ENCODE peak calls at places on chromosomes 16 and 17, in four cellular contexts. J is astrocyte, K is endodermal cell, W is mesendoderm. I is an unnamed sample.

GRCh38 chr17:48592592-48592991 is 987 bp downstream of the HOXB5 start:
- DNase-seq in K (peak; percentile 66), W (no peak), J (no peak), I (no peak)

GRCh38 chr17:70563301-70563820 is 394.0 kb downstream of the KCNJ2 start:
- DNase-seq in K (no peak), J (peak; percentile 23), W (no peak), I (peak; percentile 11)

GRCh38 chr16:26802965-26803364 is 263.8 kb upstream of the C16orf82 start:
- DNase-seq in J (no peak), W (no peak), K (no peak), I (no peak)

GRCh38 chr17:8392274-8392673 is 5.4 kb downstream of the RNF222 start:
- DNase-seq in W (no peak), J (no peak), K (peak; percentile 72), I (no peak)

GRCh38 chr16:80887062-80887461 is 82.7 kb upstream of the CDYL2 start:
- DNase-seq in J (no peak), W (no peak), K (no peak), I (no peak)

GRCh38 chr17:82228842-82229685 is at the start of gene SLC16A3:
- DNase-seq in W (peak; percentile 55), J (peak; percentile 48), K (peak; percentile 88), I (peak; percentile 92)

GRCh38 chr16:64225036-64225435 is 896.8 kb downstream of the CDH11 start:
- DNase-seq in J (no peak), K (no peak), W (no peak), I (no peak)

GRCh38 chr16:49492090-49492801 is 118.6 kb downstream of the C16orf78 start:
- DNase-seq in J (no peak), W (peak; percentile 71), K (peak; percentile 92), I (peak; percentile 54)

GRCh38 chr17:2376107-2376506 is 24.8 kb downstream of the MNT start:
- DNase-seq in K (no peak), W (no peak), J (no peak), I (no peak)

GRCh38 chr17:1329745-1330343 is 50.4 kb downstream of the TRARG1 start:
- DNase-seq in W (no peak), K (no peak), J (no peak), I (no peak)

GRCh38 chr16:73885319-73885718 is 411.3 kb upstream of the PSMD7 start:
- DNase-seq in J (no peak), K (no peak), W (no peak), I (no peak)
- H3K27me3 ChIP-seq in J (peaks cover 15% of the 10 kb centered on the region), K (no peaks in the 10 kb centered on the region), W (no peaks in the 10 kb centered on the region), I (peaks cover 36% of the 10 kb centered on the region)

DNA sequence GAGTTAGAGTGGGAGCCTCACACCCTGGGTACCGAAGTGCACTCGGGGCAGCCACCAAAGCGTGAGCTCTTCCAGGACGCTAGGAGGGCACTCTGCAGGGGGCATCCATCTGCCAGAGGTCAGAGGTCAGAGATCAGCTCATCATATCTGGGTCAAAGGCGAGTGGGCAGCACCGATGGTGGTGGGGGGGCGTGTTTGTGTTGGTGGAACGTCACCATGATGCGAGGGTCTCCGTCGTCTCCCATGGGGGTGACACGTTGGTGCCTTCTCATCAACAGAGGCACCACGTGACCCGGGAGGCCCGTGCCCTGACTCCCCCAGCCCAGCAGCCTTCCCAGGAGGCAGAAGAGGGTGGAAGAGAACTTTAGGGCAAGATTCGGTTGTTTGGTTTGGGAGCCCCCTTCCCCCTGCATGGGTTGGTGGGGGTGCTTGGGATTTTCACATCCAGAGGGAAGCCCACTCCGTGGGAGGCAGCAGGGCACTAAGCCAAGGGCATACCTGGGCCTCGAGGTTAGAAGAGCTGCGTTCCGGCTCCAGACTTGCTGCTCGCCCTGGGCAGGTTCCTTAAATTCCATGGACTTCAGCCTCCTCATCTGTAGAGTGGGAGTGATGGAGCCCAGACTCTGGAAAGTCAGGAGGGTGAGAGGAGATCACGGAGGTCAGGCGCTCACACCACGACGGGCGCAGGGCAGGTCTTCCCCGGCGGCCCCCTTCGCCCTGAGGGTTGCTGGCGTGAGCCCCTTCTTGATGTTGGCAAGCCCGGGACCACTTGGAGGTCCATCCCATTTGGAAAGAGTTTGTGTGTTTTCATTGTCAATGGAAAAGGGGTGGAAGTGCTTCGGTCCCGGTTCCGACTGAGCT is 14.0 kb downstream of the CRISPLD2 start:
- DNase-seq in W (no peak), J (no peak), K (no peak), I (no peak)
- H3K4me1 ChIP-seq in W (no peaks in the 10 kb centered on the region), J (peaks cover 62% of the 10 kb centered on the region), K (no peaks in the 10 kb centered on the region), I (peaks cover 63% of the 10 kb centered on the region)

DNA sequence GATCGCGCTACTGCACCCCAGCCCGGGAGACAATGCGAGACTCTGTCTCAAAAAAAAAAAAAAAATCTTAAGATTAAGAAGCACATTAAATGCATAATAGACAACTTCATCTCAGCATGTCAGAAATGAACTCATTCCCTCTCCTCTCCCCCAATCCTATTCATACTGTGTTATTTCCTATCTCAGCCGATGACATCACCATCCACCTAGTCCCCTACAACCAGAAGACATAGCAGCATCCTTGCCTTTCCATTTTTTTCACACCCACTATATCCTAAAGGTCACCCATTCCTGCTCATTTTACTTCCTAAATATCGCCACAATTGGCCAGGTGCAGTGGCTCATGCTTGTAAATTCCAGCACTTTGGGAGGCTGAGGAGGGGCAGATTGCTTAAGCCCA is 81.3 kb downstream of the RPGRIP1L start:
- DNase-seq in J (no peak), K (no peak), W (no peak), I (no peak)
- H3K9ac ChIP-seq in J (no peak overlapping the region), K (no peak overlapping the region), W (no peak overlapping the region), I (no peak overlapping the region)

GRCh38 chr16:21284414-21284813 is 6.3 kb upstream of the CRYM start:
- DNase-seq in J (no peak), K (no peak), W (no peak), I (no peak)
- H3K27me3 ChIP-seq in J (peaks cover 36% of the 10 kb centered on the region), K (peaks cover 7% of the 10 kb centered on the region), W (no peaks in the 10 kb centered on the region), I (no peaks in the 10 kb centered on the region)

DNA sequence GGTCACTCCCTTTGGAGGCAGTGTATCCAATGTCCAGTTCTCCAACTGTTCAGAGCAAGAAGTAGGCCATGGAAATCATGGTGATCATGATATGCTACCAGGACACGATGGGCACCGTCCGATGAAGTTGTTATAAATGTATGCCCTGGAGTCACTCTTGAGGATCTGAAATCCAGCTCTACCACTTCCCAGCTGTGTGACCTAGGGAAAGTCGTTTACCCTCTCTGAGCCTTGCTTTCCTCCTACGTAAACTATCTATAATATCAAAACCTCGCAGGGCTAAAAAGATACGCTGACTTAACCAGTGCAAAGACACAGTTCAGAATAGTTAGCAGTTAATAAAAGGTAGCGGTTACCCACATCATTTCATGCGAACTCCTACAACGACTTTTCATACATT is 194.2 kb downstream of the XYLT1 start:
- DNase-seq in K (no peak), J (no peak), W (no peak), I (no peak)
- H3K4me1 ChIP-seq in K (no peaks in the 10 kb centered on the region), J (peaks cover 23% of the 10 kb centered on the region), W (no peaks in the 10 kb centered on the region), I (peaks cover 13% of the 10 kb centered on the region)

DNA sequence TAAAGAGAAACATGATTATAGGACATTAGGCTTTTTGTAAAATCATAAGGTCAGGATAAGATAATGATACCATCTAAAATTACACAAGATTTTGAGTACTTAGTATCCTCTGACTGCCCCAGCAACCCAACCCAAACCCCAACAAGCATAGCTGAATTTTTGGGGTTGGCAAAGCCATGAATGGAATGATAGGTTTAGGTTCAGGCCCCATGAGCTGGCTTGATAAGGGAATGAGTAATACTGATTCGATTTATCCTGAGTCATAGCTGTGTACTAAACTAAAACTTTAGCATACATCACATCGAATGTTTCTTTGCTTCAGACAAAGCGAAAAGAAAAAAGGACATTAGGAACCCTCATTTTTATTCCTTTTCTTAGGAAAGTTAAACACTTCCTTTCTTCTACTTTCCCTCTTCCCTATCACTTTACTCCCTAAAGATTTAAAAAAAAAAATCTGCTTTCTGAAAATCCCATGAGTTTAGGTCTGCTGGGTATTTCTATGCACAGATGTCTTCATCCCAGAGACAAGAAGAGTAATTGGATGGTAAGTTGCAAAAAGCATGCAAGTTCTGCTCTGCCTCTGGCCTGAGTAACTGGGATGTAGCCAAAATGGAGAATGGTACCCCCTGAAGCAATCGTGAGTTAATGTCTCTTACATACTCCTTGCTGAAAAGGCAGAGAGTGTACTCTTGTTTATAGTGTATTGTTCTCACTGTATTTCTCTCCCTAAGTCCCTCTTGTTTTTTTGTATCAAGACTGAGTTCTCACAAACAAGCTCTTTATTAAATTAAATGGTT is 259.3 kb downstream of the IRX3 start:
- DNase-seq in K (no peak), W (no peak), J (peak; percentile 89), I (peak; percentile 57)
- H3K9ac ChIP-seq in K (no peak overlapping the region), W (no peak overlapping the region), J (peak overlapping the region; percentile 50), I (peak overlapping the region; percentile 58)

GRCh38 chr16:16076400-16076901 is 127.0 kb downstream of the ABCC1 start:
- DNase-seq in K (no peak), W (no peak), J (no peak), I (no peak)

GRCh38 chr16:16073884-16074781 is 124.7 kb downstream of the ABCC1 start:
- DNase-seq in J (peak; percentile 95), W (peak; percentile 92), K (peak; percentile 80), I (peak; percentile 90)

GRCh38 chr16:16075463-16076399 is 126.3 kb downstream of the ABCC1 start:
- DNase-seq in K (no peak), W (no peak), J (no peak), I (peak; percentile 16)

GRCh38 chr16:16067127-16067526 is 117.7 kb downstream of the ABCC1 start:
- DNase-seq in K (no peak), W (no peak), J (peak; percentile 73), I (no peak)

DNA sequence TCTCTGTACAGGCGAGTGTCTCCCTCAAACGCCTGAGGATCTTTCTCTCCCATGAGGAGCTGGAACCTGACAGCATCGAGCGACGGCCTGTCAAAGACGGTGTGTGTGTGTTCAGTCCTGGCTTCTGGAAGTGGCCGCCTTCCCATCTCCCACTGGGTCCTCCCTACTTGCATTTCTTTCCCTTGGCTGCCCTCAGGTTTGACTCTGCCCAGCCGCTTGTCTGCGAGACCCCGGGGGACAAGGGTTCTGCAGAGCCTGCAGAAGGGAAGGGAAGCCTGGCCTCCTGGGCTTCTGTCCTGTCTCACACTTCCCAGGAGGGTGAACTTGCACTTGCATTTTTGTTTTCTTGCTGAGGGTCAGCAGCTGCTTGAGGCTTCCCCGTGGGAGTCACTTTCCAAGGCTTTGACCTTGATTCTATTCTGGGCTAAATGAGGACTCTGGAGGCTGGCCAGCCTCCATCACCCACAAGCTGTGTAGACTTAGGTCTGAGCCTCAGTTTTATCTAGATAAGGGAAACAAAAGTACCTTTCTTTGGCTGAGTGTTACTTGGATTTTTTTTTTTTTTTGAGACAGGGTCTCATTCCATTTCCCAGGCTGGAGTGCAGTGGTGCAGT is 122.3 kb downstream of the ABCC1 start:
- DNase-seq in W (peak; percentile 13), K (peak; percentile 60), J (peak; percentile 76), I (no peak)
- H3K27me3 ChIP-seq in W (no peaks in the 10 kb centered on the region), K (no peaks in the 10 kb centered on the region), J (no peaks in the 10 kb centered on the region), I (no peaks in the 10 kb centered on the region)

I was measured in adipocyte.